ENCODE peak calls at places on chromosomes 16 and 17, in ten cellular contexts. H, I, A, C, Q, B, L, P, T and M are unnamed samples.
A peak's percentile ranks its signal among the peaks of the same experiment; 100 is the strongest.

GRCh38 chr17:66661411-66661843 is 173.5 kb upstream of the CACNG5 start:
- DNase-seq in Q (no peak), A (no peak), C (no peak), L (no peak), I (no peak), B (no peak), T (no peak), H (no peak), P (no peak), M (no peak)

GRCh38 chr17:1947229-1947742 is 77.8 kb downstream of the RTN4RL1 start:
- DNase-seq in B (no peak), L (no peak), P (no peak), I (no peak), Q (no peak), C (no peak), A (peak; percentile 69), H (no peak), T (no peak), M (peak; percentile 73)

GRCh38 chr16:17370233-17371013 is 100.3 kb downstream of the XYLT1 start:
- DNase-seq in H (no peak), L (no peak), I (no peak), Q (no peak), B (no peak), P (peak; percentile 58), T (no peak), A (no peak), C (no peak), M (no peak)

GRCh38 chr16:79089735-79090284 is 510.7 kb downstream of the MAF start:
- DNase-seq in B (no peak), Q (peak; percentile 37), A (no peak), I (peak; percentile 54), T (peak; percentile 61), L (no peak), P (peak; percentile 36), C (no peak), H (no peak), M (no peak)

GRCh38 chr17:14331200-14331981 is 30.5 kb downstream of the HS3ST3B1 start:
- DNase-seq in I (no peak), H (no peak), Q (no peak), B (no peak), C (no peak), P (no peak), L (no peak), A (no peak), T (no peak), M (no peak)

GRCh38 chr17:10683853-10684252 is 13.5 kb downstream of the SCO1 start:
- DNase-seq in I (no peak), H (no peak), T (no peak), B (no peak), C (no peak), P (no peak), A (no peak), Q (no peak), L (no peak), M (no peak)

GRCh38 chr17:17738901-17739300 is 57.6 kb downstream of the RAI1 start:
- DNase-seq in A (no peak), C (no peak), L (no peak), I (no peak), P (peak; percentile 50), H (no peak), Q (no peak), T (no peak), B (no peak), M (no peak)

GRCh38 chr17:50048146-50048720 is 7.7 kb upstream of the ITGA3 start:
- DNase-seq in C (no peak), L (no peak), T (no peak), Q (no peak), A (no peak), P (no peak), I (no peak), H (no peak), B (no peak), M (no peak)

GRCh38 chr17:2689411-2690164 is 22.0 kb downstream of the CLUH start:
- DNase-seq in B (no peak), A (peak; percentile 14), L (peak; percentile 51), I (peak; percentile 63), P (peak; percentile 26), C (no peak), H (no peak), Q (no peak), T (peak; percentile 35), M (peak; percentile 25)

GRCh38 chr16:24800586-24800985 is 45.2 kb upstream of the SLC5A11 start:
- DNase-seq in A (no peak), C (no peak), H (no peak), I (no peak), B (no peak), P (no peak), L (no peak), Q (no peak), T (no peak), M (no peak)

GRCh38 chr16:59758848-59759247 is 1024.7 kb upstream of the GOT2 start:
- DNase-seq in I (no peak), L (no peak), T (no peak), Q (no peak), H (no peak), B (no peak), A (no peak), P (no peak), C (no peak), M (no peak)

GRCh38 chr16:78770353-78771091 is 671.1 kb downstream of the WWOX start:
- DNase-seq in B (peak; percentile 79), Q (peak; percentile 64), H (peak; percentile 66), P (peak; percentile 86), T (peak; percentile 72), I (peak; percentile 71), C (no peak), A (peak; percentile 79), L (peak; percentile 85), M (peak; percentile 72)

GRCh38 chr16:70638814-70639792 is 7.3 kb upstream of the IL34 start:
- DNase-seq in P (peak; percentile 51), A (no peak), I (no peak), T (no peak), L (no peak), H (no peak), Q (peak; percentile 49), B (no peak), C (no peak), M (no peak)

GRCh38 chr16:81543571-81543970 is 99.0 kb downstream of the CMIP start:
- DNase-seq in T (no peak), P (no peak), I (no peak), B (no peak), Q (no peak), A (no peak), L (no peak), H (no peak), C (no peak), M (no peak)

GRCh38 chr17:44344939-44345496 is at the start of gene GRN:
- DNase-seq in H (peak; percentile 95), B (peak; percentile 92), I (peak; percentile 83), T (peak; percentile 94), P (peak; percentile 99), Q (peak; percentile 94), C (peak; percentile 93), A (peak; percentile 86), L (peak; percentile 97), M (peak; percentile 91)

GRCh38 chr17:44348234-44348987 is 3.3 kb downstream of the GRN start:
- DNase-seq in A (no peak), Q (no peak), H (peak; percentile 82), I (no peak), L (peak; percentile 49), T (peak; percentile 85), C (no peak), P (no peak), B (no peak), M (no peak)

GRCh38 chr17:44346064-44346844 is 1.2 kb downstream of the GRN start:
- DNase-seq in B (no peak), H (no peak), A (no peak), C (no peak), T (peak; percentile 46), I (no peak), P (no peak), L (no peak), Q (no peak), M (no peak)

GRCh38 chr17:44343510-44344209 is 1.4 kb upstream of the GRN start:
- DNase-seq in P (no peak), L (no peak), T (no peak), H (no peak), Q (no peak), C (no peak), A (no peak), B (no peak), I (no peak), M (no peak)

GRCh38 chr17:44345497-44346026 is 460 bp downstream of the GRN start:
- DNase-seq in C (no peak), L (peak; percentile 60), T (peak; percentile 85), A (no peak), H (peak; percentile 56), B (peak; percentile 67), I (peak; percentile 56), Q (peak; percentile 56), P (peak; percentile 60), M (no peak)
- TF ChIP-seq CTCF in C (peak; percentile 52), L (peak; percentile 31), T (peak; percentile 22), A (peak; percentile 55), H (peak; percentile 73), B (peak; percentile 68), I (peak; percentile 62), Q (peak; percentile 57), P (peak; percentile 16), M (peak; percentile 55)

DNA sequence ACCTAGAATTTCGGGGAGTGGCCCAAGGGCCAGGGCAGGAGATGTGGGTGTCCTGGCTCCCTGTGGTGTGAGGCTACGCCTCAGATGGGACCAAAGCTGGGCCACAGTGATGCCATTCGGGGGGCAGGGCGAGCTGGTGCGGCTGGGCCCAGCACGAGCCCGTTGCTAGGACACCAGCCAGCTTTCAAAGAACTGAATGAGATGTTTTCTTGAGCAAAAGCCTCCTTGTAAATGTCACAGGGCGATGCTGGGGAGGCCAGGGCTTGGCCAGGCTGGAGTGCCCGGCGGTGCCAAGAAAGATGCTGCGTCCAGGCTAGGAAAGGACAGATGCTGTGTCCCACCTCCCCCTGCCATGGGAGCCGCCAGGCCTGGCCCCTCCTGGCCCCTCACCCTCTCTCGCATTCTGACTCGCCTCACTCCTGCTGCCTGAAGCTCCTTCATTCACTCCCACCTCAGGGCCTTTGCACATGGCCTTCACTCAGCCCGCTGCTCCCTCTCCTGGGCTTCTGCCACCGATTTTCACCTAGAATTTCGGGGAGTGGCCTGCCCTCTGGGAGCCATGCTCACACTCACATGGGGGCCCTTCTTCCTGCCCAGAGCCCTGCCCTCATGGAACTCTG is 39.1 kb downstream of the CPNE2 start:
- DNase-seq in A (no peak), I (peak; percentile 48), T (no peak), B (no peak), Q (no peak), P (no peak), L (no peak), C (no peak), H (no peak), M (no peak)
- TF ChIP-seq CTCF in A (no peak), I (no peak), T (no peak), B (no peak), Q (no peak), P (no peak), L (no peak), C (no peak), H (no peak), M (no peak)

GRCh38 chr16:68749424-68749823 is 12.3 kb downstream of the CDH1 start:
- DNase-seq in Q (no peak), P (no peak), C (no peak), T (no peak), I (no peak), H (no peak), B (no peak), A (no peak), L (no peak), M (no peak)
- TF ChIP-seq CTCF in Q (no peak), P (no peak), C (no peak), T (no peak), I (no peak), H (peak; percentile 12), B (no peak), A (no peak), L (peak; percentile 22), M (no peak)

GRCh38 chr16:71883193-71883848 is 661 bp downstream of the ZNF821 start:
- DNase-seq in P (peak; percentile 54), A (no peak), L (no peak), C (no peak), T (peak; percentile 74), I (peak; percentile 63), B (peak; percentile 73), H (peak; percentile 70), Q (peak; percentile 46), M (peak; percentile 31)
- TF ChIP-seq CTCF in P (no peak), A (peak; percentile 59), L (no peak), C (peak; percentile 66), T (no peak), I (no peak), B (peak; percentile 42), H (peak; percentile 48), Q (no peak), M (no peak)